ENCODE peak calls at places on chromosome 17, in five cellular contexts. One of them, this sample, is unnamed.

GRCh38 chr17:71441098-71441497 is 679.7 kb upstream of the SOX9 start:
- DNase-seq in neuronal stem cell: no peak
- DNase-seq in colonic mucosa: peak
- DNase-seq in IMR-90: peak
- DNase-seq in H1: no peak
- DNase-seq in this sample: no peak

GRCh38 chr17:74008196-74008595 is 195.3 kb upstream of the RPL38 start:
- DNase-seq in neuronal stem cell: no peak
- DNase-seq in colonic mucosa: no peak
- DNase-seq in IMR-90: no peak
- DNase-seq in H1: peak
- DNase-seq in this sample: no peak

GRCh38 chr17:34756670-34757021 is 177.3 kb downstream of the TMEM132E start:
- DNase-seq in neuronal stem cell: no peak
- DNase-seq in colonic mucosa: no peak
- DNase-seq in IMR-90: no peak
- DNase-seq in H1: no peak
- DNase-seq in this sample: no peak

GRCh38 chr17:3527896-3528603 is 29.6 kb downstream of the TRPV3 start:
- DNase-seq in neuronal stem cell: no peak
- DNase-seq in colonic mucosa: no peak
- DNase-seq in IMR-90: no peak
- DNase-seq in H1: no peak
- DNase-seq in this sample: no peak

GRCh38 chr17:47966079-47966519 is 4.8 kb upstream of the CDK5RAP3 start:
- DNase-seq in neuronal stem cell: no peak
- DNase-seq in colonic mucosa: peak
- DNase-seq in IMR-90: no peak
- DNase-seq in H1: no peak
- DNase-seq in this sample: no peak

GRCh38 chr17:36534117-36534880 is at the start of gene MYO19:
- DNase-seq in neuronal stem cell: peak
- DNase-seq in colonic mucosa: peak
- DNase-seq in IMR-90: peak
- DNase-seq in H1: peak
- DNase-seq in this sample: no peak

GRCh38 chr17:41737680-41738023 is 3.2 kb upstream of the HAP1 start:
- DNase-seq in neuronal stem cell: no peak
- DNase-seq in colonic mucosa: no peak
- DNase-seq in IMR-90: no peak
- DNase-seq in H1: no peak
- DNase-seq in this sample: no peak

GRCh38 chr17:17716837-17717523 is 35.7 kb downstream of the RAI1 start:
- DNase-seq in neuronal stem cell: no peak
- DNase-seq in colonic mucosa: no peak
- DNase-seq in IMR-90: no peak
- DNase-seq in H1: no peak
- DNase-seq in this sample: no peak

GRCh38 chr17:43373343-43373742 is 25.4 kb upstream of the ARL4D start:
- DNase-seq in neuronal stem cell: no peak
- DNase-seq in colonic mucosa: no peak
- DNase-seq in IMR-90: no peak
- DNase-seq in H1: no peak
- DNase-seq in this sample: no peak

GRCh38 chr17:43368740-43369506 is 29.9 kb upstream of the ARL4D start:
- DNase-seq in neuronal stem cell: peak
- DNase-seq in colonic mucosa: peak
- DNase-seq in IMR-90: peak
- DNase-seq in H1: peak
- DNase-seq in this sample: no peak

GRCh38 chr17:43369986-43370385 is 28.8 kb upstream of the ARL4D start:
- DNase-seq in neuronal stem cell: no peak
- DNase-seq in colonic mucosa: no peak
- DNase-seq in IMR-90: no peak
- DNase-seq in H1: no peak
- DNase-seq in this sample: no peak

GRCh38 chr17:43371227-43371821 is 27.5 kb upstream of the ARL4D start:
- DNase-seq in neuronal stem cell: no peak
- DNase-seq in colonic mucosa: no peak
- DNase-seq in IMR-90: no peak
- DNase-seq in H1: no peak
- DNase-seq in this sample: no peak

DNA sequence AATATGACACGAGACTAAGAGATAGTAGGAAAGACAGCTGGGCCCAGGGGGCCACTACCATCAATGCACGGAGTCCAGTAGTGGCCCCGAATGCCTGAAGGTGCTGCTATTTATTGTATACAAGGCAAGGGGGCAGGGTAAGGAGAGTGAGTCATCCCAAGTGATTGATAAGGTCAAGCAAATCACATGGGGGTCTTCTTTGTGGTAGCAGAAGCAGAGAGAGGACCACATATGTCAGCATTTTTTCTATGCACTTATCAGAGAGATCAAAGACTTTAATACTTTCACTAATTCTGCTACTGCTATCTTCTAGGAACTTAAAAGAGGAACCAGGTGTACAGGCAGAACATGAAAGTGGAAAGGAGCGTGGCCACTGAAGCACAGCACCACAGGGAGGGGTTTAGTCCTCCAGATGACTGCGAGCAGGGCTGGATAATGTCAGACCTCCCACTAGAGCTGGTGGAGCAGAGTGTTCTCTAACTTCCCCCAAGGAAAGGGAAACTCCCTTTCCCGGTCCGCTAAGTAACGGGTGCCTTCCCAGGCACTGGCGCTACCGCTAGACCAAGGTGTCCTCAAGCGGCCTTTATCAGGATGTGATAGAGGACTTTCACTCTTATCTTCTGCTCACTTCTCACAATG is 26.4 kb upstream of the ARL4D start:
- DNase-seq in neuronal stem cell: no peak
- DNase-seq in colonic mucosa: no peak
- DNase-seq in IMR-90: no peak
- DNase-seq in H1: no peak
- DNase-seq in this sample: no peak
- H3K27ac ChIP-seq in neuronal stem cell: no peak
- H3K27ac ChIP-seq in colonic mucosa: no peak
- H3K27ac ChIP-seq in IMR-90: no peak
- H3K27ac ChIP-seq in H1: no peak
- H3K27ac ChIP-seq in this sample: no peak

GRCh38 chr17:72519598-72519936 is 398.7 kb downstream of the SOX9 start:
- DNase-seq in neuronal stem cell: no peak
- DNase-seq in colonic mucosa: no peak
- DNase-seq in IMR-90: no peak
- DNase-seq in H1: no peak
- DNase-seq in this sample: no peak

GRCh38 chr17:72518333-72518732 is 397.5 kb downstream of the SOX9 start:
- DNase-seq in neuronal stem cell: no peak
- DNase-seq in colonic mucosa: no peak
- DNase-seq in IMR-90: no peak
- DNase-seq in H1: no peak
- DNase-seq in this sample: no peak

GRCh38 chr17:72517413-72518237 is 396.8 kb downstream of the SOX9 start:
- DNase-seq in neuronal stem cell: no peak
- DNase-seq in colonic mucosa: no peak
- DNase-seq in IMR-90: no peak
- DNase-seq in H1: no peak
- DNase-seq in this sample: no peak

GRCh38 chr17:72520665-72521303 is 400.0 kb downstream of the SOX9 start:
- DNase-seq in neuronal stem cell: no peak
- DNase-seq in colonic mucosa: no peak
- DNase-seq in IMR-90: no peak
- DNase-seq in H1: no peak
- DNase-seq in this sample: no peak

DNA sequence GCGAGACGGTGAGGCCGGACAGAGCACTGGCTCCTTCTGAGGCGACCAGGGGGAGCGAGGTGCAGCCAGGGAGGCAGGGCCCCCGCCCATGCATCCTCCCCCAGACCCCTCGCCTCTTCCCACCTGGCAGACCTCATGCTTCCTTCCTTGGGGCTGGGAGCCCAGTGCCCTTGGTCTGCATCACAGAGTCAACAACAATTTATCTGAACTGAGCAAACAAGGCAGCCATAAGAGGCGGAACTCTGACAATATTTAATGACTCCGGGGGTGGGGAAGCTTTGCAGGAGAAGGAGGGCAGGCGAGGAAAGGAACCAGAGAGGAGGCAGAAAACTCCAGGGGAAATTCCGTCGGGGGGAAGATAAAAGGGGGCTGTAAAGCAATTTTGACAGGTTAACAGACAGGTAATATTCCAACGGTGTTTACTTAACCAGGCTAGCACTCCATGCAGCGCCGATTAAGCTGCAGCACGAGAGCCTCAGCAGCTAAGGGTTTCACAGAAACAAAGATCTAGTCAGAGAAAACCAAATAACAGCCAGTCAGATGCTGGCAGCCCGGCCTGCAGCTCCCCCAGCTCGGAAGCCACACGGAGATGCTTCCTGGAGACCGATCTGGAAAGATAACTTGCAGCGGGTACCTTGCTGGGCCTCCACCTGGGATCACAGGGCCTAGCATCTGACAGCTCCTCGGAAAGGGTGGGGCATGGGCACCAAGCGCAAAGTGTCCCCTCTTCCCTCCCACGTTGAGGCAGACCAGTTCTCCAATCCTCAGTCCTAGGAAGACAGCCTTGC is 398.2 kb downstream of the SOX9 start:
- DNase-seq in neuronal stem cell: no peak
- DNase-seq in colonic mucosa: peak
- DNase-seq in IMR-90: no peak
- DNase-seq in H1: no peak
- DNase-seq in this sample: no peak
- H3K9ac ChIP-seq in neuronal stem cell: no peak
- H3K9ac ChIP-seq in colonic mucosa: no peak
- H3K9ac ChIP-seq in IMR-90: no peak
- H3K9ac ChIP-seq in H1: no peak
- H3K9ac ChIP-seq in this sample: no peak

GRCh38 chr17:76972046-76972641 is 103.9 kb downstream of the MGAT5B start:
- DNase-seq in neuronal stem cell: no peak
- DNase-seq in colonic mucosa: no peak
- DNase-seq in IMR-90: no peak
- DNase-seq in H1: no peak
- DNase-seq in this sample: no peak

GRCh38 chr17:76969598-76970172 is 101.5 kb downstream of the MGAT5B start:
- DNase-seq in neuronal stem cell: no peak
- DNase-seq in colonic mucosa: no peak
- DNase-seq in IMR-90: no peak
- DNase-seq in H1: peak
- DNase-seq in this sample: no peak

GRCh38 chr17:76967762-76968161 is 99.6 kb downstream of the MGAT5B start:
- DNase-seq in neuronal stem cell: no peak
- DNase-seq in colonic mucosa: no peak
- DNase-seq in IMR-90: no peak
- DNase-seq in H1: no peak
- DNase-seq in this sample: no peak

GRCh38 chr17:76966486-76967181 is 98.4 kb downstream of the MGAT5B start:
- DNase-seq in neuronal stem cell: no peak
- DNase-seq in colonic mucosa: no peak
- DNase-seq in IMR-90: no peak
- DNase-seq in H1: no peak
- DNase-seq in this sample: no peak

GRCh38 chr17:76968707-76969597 is 100.7 kb downstream of the MGAT5B start:
- DNase-seq in neuronal stem cell: peak
- DNase-seq in colonic mucosa: peak
- DNase-seq in IMR-90: no peak
- DNase-seq in H1: peak
- DNase-seq in this sample: no peak
- H3K27ac ChIP-seq in neuronal stem cell: peak
- H3K27ac ChIP-seq in colonic mucosa: no peak
- H3K27ac ChIP-seq in IMR-90: no peak
- H3K27ac ChIP-seq in H1: peak
- H3K27ac ChIP-seq in this sample: no peak

GRCh38 chr17:61395983-61396585 is 3.6 kb upstream of the TBX2 start:
- DNase-seq in neuronal stem cell: no peak
- DNase-seq in colonic mucosa: no peak
- DNase-seq in IMR-90: peak
- DNase-seq in H1: peak
- DNase-seq in this sample: no peak
- H3K9ac ChIP-seq in neuronal stem cell: no peak
- H3K9ac ChIP-seq in colonic mucosa: peak
- H3K9ac ChIP-seq in IMR-90: peak
- H3K9ac ChIP-seq in H1: no peak
- H3K9ac ChIP-seq in this sample: no peak

DNA sequence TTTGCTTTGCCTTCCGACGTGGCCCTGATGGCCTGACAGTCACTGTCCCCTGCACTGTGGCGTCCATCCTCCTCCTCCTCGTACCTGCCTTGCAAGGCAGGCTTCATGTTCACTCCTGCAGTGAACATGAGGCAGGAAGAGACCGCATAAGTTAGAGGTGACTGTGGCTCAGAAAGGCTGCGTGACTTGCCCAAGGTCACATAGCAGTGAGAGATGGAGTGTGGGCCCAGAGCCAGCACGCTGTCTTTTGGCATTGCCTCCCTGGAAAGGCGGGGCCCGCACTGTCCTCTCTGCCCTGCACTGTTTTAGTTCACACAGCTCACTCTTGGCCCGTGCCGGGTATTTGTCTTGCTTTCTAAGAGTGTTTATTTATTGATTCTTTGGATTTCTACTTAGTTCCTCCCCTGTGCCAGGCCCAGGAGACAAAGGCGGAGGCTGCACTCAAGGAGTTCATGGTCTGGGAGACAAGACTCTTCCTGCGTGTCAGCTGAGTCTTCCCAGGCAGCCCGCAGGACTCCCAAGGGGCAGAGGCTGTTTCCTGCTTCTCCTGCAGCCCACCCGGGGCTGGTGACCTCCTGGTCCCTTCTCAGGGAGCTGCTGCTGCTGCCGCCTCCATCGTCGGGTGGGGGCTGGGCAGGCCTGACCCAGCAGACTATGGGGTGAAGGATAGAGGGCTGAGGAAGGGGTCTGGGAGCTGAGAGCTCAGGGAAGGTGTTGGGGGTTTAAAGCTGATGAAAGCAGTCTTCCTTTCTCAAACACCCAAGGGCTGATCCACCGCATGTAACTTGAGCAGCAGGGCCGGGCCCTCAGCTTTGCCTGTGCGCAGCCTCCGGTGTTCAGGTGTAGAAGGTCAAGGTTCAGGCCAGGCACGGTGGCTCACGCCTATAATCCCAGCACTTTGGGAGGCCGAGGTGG is 12.7 kb downstream of the CYGB start:
- DNase-seq in neuronal stem cell: no peak
- DNase-seq in colonic mucosa: peak
- DNase-seq in IMR-90: peak
- DNase-seq in H1: no peak
- DNase-seq in this sample: no peak
- H3K27ac ChIP-seq in neuronal stem cell: no peak
- H3K27ac ChIP-seq in colonic mucosa: no peak
- H3K27ac ChIP-seq in IMR-90: peak
- H3K27ac ChIP-seq in H1: no peak
- H3K27ac ChIP-seq in this sample: no peak